ENCODE peak calls at places on chromosomes 11 and 22, in four cellular contexts. X is GM23248; W is CD4-positive, alpha-beta T cell; Q is endodermal cell. H is an unnamed sample.

GRCh38 chr11:120863359-120863758 is 160.5 kb upstream of the TBCEL start:
- DNase-seq in X (peak; percentile 84), Q (no peak), W (no peak), H (no peak)

GRCh38 chr11:70128435-70128906 is 50.4 kb downstream of the ANO1 start:
- DNase-seq in Q (peak; percentile 89), W (no peak), X (peak; percentile 66), H (no peak)

GRCh38 chr11:121958978-121959340 is 157.1 kb downstream of the BLID start:
- DNase-seq in X (no peak), W (no peak), Q (no peak), H (no peak)

GRCh38 chr22:17607891-17608521 is 20.5 kb downstream of the ATP6V1E1 start:
- DNase-seq in X (no peak), W (no peak), Q (no peak), H (no peak)

GRCh38 chr11:94183886-94184264 is 55.2 kb downstream of the PANX1 start:
- DNase-seq in X (peak; percentile 43), W (no peak), Q (peak; percentile 96), H (no peak)

GRCh38 chr22:35072939-35073338 is 7.0 kb downstream of the ISX start:
- DNase-seq in X (peak; percentile 30), W (no peak), Q (no peak), H (no peak)

GRCh38 chr22:35558031-35558430 is 17.4 kb downstream of the RASD2 start:
- DNase-seq in X (no peak), Q (no peak), W (no peak), H (no peak)

GRCh38 chr11:74672332-74672955 is 58.8 kb downstream of the CHRDL2 start:
- DNase-seq in W (no peak), Q (peak; percentile 39), X (peak; percentile 60), H (no peak)

GRCh38 chr11:111417766-111418435 is 38.8 kb upstream of the POU2AF1 start:
- DNase-seq in X (peak; percentile 48), W (no peak), Q (peak; percentile 24), H (no peak)

GRCh38 chr11:86302092-86302793 is at the start of gene HIKESHI:
- DNase-seq in X (peak; percentile 99), Q (peak; percentile 98), W (peak; percentile 81), H (peak; percentile 99)

GRCh38 chr11:8746575-8746974 is 64.0 kb downstream of the RPL27A start:
- DNase-seq in Q (no peak), X (no peak), W (no peak), H (no peak)

GRCh38 chr11:121576531-121576930 is 123.8 kb upstream of the SORL1-AS1 start:
- DNase-seq in W (no peak), Q (no peak), X (no peak), H (no peak)

GRCh38 chr11:72812604-72812967 is 1.6 kb upstream of the ATG16L2 start:
- DNase-seq in X (no peak), Q (peak; percentile 58), W (no peak), H (no peak)

GRCh38 chr11:116311141-116311540 is 461.6 kb downstream of the BUD13 start:
- DNase-seq in X (no peak), Q (no peak), W (no peak), H (no peak)

GRCh38 chr11:122319842-122320555 is 204.0 kb upstream of the BLID start:
- DNase-seq in W (no peak), X (no peak), Q (no peak), H (peak; percentile 30)

GRCh38 chr11:1966531-1966930 is 19.4 kb downstream of the MRPL23 start:
- DNase-seq in Q (no peak), X (no peak), W (no peak), H (no peak)

DNA sequence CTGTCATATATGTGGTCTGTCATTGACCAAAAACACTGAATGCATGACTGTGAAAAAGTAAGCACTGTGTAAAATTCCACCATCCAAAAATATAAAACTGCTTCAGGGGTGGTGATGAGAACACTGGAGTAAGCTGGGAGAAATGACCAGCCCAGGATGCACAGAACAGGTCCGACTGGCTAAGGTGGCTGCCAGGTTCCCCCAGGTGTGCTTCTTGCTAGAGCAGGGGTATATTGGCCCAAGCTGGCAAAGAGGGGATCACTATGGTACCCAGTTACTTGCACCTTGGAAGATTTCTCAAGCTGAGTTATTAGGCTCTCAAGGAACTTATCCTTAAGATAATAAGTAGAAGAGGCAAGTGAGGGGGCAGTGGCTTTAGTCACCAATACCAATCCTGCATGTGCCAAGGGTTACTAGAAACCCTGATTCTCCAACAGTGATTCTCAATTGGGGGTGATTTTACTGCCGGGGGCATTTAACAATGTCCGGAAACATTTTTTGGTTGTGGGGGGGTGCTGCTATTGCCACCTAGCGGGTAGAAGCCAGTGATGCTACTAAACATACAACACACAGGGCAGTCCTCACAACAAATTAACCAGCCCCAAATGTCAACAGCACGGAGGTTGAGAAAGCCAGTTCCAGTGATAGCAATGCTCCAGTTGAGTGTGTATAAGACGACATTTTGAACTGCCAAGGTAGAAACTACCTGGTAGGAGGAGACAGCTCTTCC is 15.7 kb downstream of the SNU13 start:
- DNase-seq in Q (no peak), X (peak; percentile 49), W (no peak), H (no peak)
- H3K27ac ChIP-seq in Q (no peak overlapping the region), X (no peak overlapping the region), W (no peak overlapping the region), H (no peak overlapping the region)

GRCh38 chr11:62013266-62014157 is 46.1 kb upstream of the FTH1 start:
- DNase-seq in X (peak; percentile 76), Q (no peak), W (no peak), H (no peak)
- H3K27ac ChIP-seq in X (peak overlapping the region; percentile 43), Q (no peak overlapping the region), W (no peak overlapping the region), H (no peak overlapping the region)

GRCh38 chr22:39472570-39473556 is 16.1 kb downstream of the MGAT3 start:
- DNase-seq in X (no peak), W (no peak), Q (no peak), H (no peak)
- H3K27ac ChIP-seq in X (no peak overlapping the region), W (no peak overlapping the region), Q (no peak overlapping the region), H (peak overlapping the region; percentile 97)

DNA sequence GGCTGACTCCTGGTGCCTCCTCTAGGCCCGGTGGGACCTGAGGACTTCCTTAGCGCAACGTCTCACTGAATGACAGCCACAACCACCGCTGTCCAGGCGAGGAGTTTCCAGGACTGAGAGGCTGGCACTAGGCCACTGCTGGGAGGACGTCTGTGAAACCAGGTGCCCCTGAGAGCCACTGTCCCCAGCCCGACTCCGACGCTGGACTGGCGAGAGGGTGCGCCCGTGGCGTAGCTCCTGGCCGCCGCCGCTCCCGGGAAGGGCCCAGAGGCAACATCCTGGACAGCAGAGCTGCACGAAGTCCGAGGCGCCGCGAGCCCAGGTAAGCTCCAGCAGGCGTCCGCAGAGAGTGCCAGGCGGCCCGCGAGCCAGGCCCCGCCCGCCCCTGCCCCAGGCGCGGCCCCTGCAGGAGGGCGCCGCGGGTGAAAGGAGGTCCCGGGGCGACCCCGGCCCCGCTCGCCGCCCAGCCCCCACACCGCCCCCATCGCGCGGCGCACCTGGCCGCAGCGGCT is 525 bp downstream of the DGCR2 start:
- DNase-seq in Q (peak; percentile 79), X (peak; percentile 68), W (no peak), H (no peak)
- H3K27ac ChIP-seq in Q (peak overlapping the region; percentile 89), X (peak overlapping the region; percentile 67), W (peak overlapping the region; percentile 73), H (peak overlapping the region; percentile 82)

DNA sequence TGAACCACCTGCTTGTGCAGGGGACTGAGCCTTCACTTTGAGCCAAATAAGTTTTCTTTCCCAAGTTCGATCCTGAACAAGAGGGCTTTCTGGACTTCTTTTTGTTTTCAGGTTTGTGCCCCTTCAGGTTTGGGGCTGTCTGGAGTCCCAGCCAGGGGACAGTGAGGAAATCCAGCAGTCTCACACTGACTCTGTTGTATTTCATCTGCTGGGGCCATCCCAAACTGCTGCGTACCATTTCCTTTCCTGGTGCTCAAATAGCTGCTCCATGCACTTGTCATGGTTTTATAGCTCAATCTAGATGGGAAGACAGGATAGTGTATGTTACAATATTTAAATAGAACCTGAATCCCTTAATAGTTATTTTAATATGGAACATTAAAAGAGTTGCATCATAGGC is 66.3 kb upstream of the IGLL5 start:
- DNase-seq in W (no peak), X (no peak), Q (no peak), H (no peak)
- H3K27ac ChIP-seq in W (peak overlapping the region; percentile 14), X (no peak overlapping the region), Q (no peak overlapping the region), H (no peak overlapping the region)